ENCODE peak calls at places on chromosomes 5 and 9, in seven cellular contexts. B is brain microvascular endothelial cell, P is tibial artery, A is cardiac muscle cell, Z is pancreas, Q is breast epithelium, X is heart right ventricle. D is an unnamed sample. For H3K27me3, the result is how much of the 10 kb centered on the place peaks cover.

GRCh38 chr9:32672478-32672877 is 37.0 kb upstream of the TAF1L start:
- DNase-seq in P (no peak), B (peak), Z (no peak), X (no peak), Q (no peak), A (no peak), D (no peak)

GRCh38 chr5:127634007-127634406 is 14.9 kb upstream of the CTXN3 start:
- DNase-seq in X (no peak), Z (no peak), B (no peak), Q (no peak), A (no peak), P (no peak), D (no peak)

GRCh38 chr9:88852794-88853193 is 138.5 kb upstream of the S1PR3 start:
- DNase-seq in A (no peak), Z (no peak), P (no peak), B (peak), X (peak), Q (no peak), D (no peak)

GRCh38 chr5:111478266-111478665 is 34.1 kb downstream of the STARD4 start:
- DNase-seq in X (no peak), Z (no peak), P (no peak), A (no peak), Q (no peak), B (no peak), D (no peak)

GRCh38 chr9:136750526-136750925 is 2.2 kb upstream of the LCN6 start:
- DNase-seq in X (no peak), B (no peak), Z (no peak), Q (no peak), A (no peak), P (no peak), D (no peak)

GRCh38 chr5:100577506-100577905 is 42.3 kb downstream of the FAM174A start:
- DNase-seq in Q (no peak), Z (no peak), A (no peak), B (no peak), X (no peak), P (no peak), D (no peak)

GRCh38 chr5:73908440-73908839 is 282.4 kb downstream of the ARHGEF28 start:
- DNase-seq in P (no peak), A (no peak), B (no peak), X (no peak), Z (no peak), Q (no peak), D (no peak)

GRCh38 chr9:86410281-86410680 is 56.1 kb upstream of the TUT7 start:
- DNase-seq in P (no peak), Z (no peak), A (no peak), B (no peak), Q (no peak), X (no peak), D (no peak)

GRCh38 chr5:53877243-53877642 is 316.8 kb downstream of the NDUFS4 start:
- DNase-seq in A (no peak), Q (no peak), B (peak), X (no peak), P (no peak), Z (peak), D (no peak)

GRCh38 chr9:122370869-122371467 is at the start of gene PTGS1:
- DNase-seq in P (peak), B (no peak), X (peak), A (peak), Z (no peak), Q (no peak), D (no peak)

GRCh38 chr5:123429993-123430392 is 6.8 kb upstream of the CEP120 start:
- DNase-seq in Q (no peak), A (no peak), B (peak), X (no peak), P (peak), Z (no peak), D (no peak)

GRCh38 chr9:33167949-33168535 is 906 bp upstream of the B4GALT1 start:
- DNase-seq in Q (no peak), P (no peak), A (peak), B (no peak), Z (no peak), X (no peak), D (no peak)

GRCh38 chr9:76962732-76963131 is 56.7 kb upstream of the FOXB2 start:
- DNase-seq in A (peak), Z (no peak), B (no peak), P (no peak), X (no peak), Q (no peak), D (no peak)

GRCh38 chr9:96858018-96858573 is 3.8 kb upstream of the ZNF782 start:
- DNase-seq in B (peak), A (peak), P (no peak), Z (no peak), Q (no peak), X (no peak), D (no peak)

GRCh38 chr5:122845253-122846050 is at the start of gene SNX24:
- DNase-seq in Q (peak), Z (peak), P (peak), A (peak), B (peak), X (peak), D (peak)

GRCh38 chr9:128411373-128412119 is 9.1 kb upstream of the CERCAM start:
- DNase-seq in B (no peak), P (no peak), X (no peak), Q (no peak), A (no peak), Z (no peak), D (no peak)
- H3K27me3 ChIP-seq in B (under half), P (half or more), X (under half), Q (under half), A (half or more), Z (under half), D (under half)

DNA sequence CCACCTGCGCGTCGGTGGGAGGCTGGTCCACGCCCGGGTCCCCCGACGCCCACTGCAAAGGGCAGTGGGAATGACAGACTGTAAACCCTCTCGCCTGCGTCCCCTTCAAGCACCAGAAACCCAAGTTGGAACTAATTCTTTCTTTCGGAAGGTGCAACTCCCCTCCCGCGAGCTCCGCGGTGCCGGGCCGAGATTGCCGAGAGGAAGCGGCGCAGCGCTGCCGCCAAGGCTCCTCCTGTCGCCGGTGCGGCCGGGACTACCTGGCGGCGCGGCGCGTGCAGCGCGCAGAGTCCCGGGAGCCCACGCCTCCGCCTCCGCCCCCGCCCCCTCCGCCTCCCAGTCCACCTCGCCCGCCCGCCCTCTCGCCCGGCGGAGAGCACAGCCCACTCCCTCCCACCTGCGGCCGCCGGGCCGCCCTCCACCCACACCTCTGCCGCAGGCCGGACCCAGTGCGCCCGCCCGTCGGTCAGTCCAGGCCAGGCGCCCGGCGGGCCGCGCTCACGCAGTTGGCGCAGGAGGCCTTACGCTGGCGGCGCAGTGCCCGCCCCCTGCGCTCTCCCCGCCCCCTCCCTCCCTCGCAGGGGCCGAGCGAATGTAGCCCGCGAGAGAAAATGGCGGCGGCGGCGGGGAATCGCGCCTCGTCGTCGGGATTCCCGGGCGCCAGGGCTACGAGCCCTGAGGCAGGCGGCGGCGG is at the start of gene MAP3K1:
- DNase-seq in X (peak), P (peak), Z (peak), B (peak), Q (peak), A (peak), D (peak)
- TF ChIP-seq CTCF in X (no peak), P (no peak), Z (no peak), B (peak), Q (no peak), A (no peak), D (peak)

GRCh38 chr9:114156658-114157421 is 1.5 kb downstream of the COL27A1 start:
- DNase-seq in A (peak), P (peak), Q (peak), X (peak), Z (peak), B (peak), D (no peak)

GRCh38 chr9:114156311-114156657 is 947 bp downstream of the COL27A1 start:
- DNase-seq in P (peak), A (peak), B (no peak), Z (no peak), Q (peak), X (no peak), D (no peak)

GRCh38 chr9:114159562-114160145 is 4.3 kb downstream of the COL27A1 start:
- DNase-seq in B (no peak), Q (no peak), Z (no peak), X (no peak), P (no peak), A (no peak), D (no peak)

GRCh38 chr9:114157516-114158176 is 2.3 kb downstream of the COL27A1 start:
- DNase-seq in A (no peak), Q (no peak), Z (no peak), X (no peak), B (peak), P (no peak), D (no peak)

GRCh38 chr9:114158482-114159130 is 3.3 kb downstream of the COL27A1 start:
- DNase-seq in P (no peak), B (no peak), Q (no peak), X (no peak), Z (no peak), A (no peak), D (no peak)
- H3K27me3 ChIP-seq in P (under half), B (under half), Q (under half), X (under half), Z (under half), A (under half), D (under half)

GRCh38 chr9:6910032-6910431 is 152.3 kb downstream of the KDM4C start:
- DNase-seq in Q (no peak), B (no peak), Z (no peak), X (no peak), P (no peak), A (no peak), D (no peak)
- TF ChIP-seq CTCF in Q (no peak), B (peak), Z (no peak), X (peak), P (peak), A (peak), D (no peak)

GRCh38 chr5:50965621-50966362 is 299.4 kb downstream of the PARP8 start:
- DNase-seq in X (no peak), B (no peak), P (no peak), Q (no peak), A (no peak), Z (no peak), D (no peak)

GRCh38 chr5:50966986-50967385 is 300.5 kb downstream of the PARP8 start:
- DNase-seq in A (no peak), B (no peak), P (no peak), Q (no peak), Z (no peak), X (no peak), D (no peak)

GRCh38 chr5:50967388-50968039 is 301.1 kb downstream of the PARP8 start:
- DNase-seq in A (peak), Z (no peak), Q (no peak), X (no peak), P (no peak), B (no peak), D (no peak)

GRCh38 chr5:50962934-50963646 is 296.7 kb downstream of the PARP8 start:
- DNase-seq in P (peak), Q (peak), X (peak), B (peak), Z (peak), A (peak), D (no peak)

DNA sequence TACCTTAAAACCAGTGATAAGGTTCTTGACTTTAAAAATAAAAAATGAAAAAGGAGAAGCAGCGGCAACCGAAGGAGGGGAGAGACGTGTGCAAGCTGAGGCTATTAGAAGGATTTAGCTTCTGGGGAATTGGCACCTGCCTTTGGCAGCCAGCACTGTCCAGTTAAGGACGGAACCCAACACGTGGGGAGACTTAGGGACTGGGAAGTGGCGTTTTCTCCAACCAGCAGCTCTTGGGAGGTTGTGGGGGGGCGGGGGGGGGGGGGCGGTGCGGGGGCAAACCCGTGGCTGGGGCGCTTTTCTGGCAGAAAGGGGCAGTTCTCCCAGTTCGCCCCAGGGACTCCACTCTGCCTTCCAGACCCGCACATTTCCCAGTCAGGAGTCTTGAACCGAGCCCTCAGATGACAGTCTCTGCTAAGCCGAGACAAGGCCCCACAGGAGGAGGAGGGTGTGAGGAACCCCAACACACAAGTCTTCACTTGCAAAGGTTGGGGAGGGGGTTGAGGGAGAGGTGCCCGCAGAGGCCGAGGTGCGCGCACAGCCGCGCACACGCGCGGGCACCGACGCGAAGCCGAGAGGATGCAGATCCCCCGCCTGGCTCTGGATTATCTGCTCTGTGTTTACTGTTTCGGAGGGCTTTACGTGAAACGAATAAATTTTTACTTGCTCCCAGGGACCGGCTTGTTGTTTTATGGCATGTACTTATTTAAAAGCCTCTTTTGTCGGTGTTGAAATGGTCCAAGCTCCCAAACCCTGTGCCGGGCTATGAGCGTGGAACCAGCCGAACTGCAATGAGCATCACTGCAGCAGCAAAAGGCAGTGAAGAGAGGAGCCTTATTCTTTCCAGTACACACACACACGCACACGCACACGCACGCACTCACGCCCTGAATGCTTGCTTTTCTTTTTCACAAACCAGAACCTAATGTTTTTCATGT is 297.5 kb downstream of the PARP8 start:
- DNase-seq in B (no peak), A (peak), P (no peak), X (no peak), Z (no peak), Q (no peak), D (no peak)
- H3K27me3 ChIP-seq in B (half or more), A (half or more), P (half or more), X (half or more), Z (under half), Q (under half), D (half or more)

GRCh38 chr5:177025139-177025538 is 2.6 kb downstream of the ZNF346 start:
- DNase-seq in Z (no peak), B (no peak), A (no peak), Q (no peak), P (no peak), X (no peak), D (no peak)

GRCh38 chr5:177024559-177024958 is 2.1 kb downstream of the ZNF346 start:
- DNase-seq in B (no peak), Q (no peak), Z (no peak), P (no peak), A (no peak), X (no peak), D (no peak)

GRCh38 chr5:177020033-177020432 is 2.5 kb upstream of the ZNF346 start:
- DNase-seq in A (no peak), Q (no peak), X (no peak), P (no peak), B (no peak), Z (no peak), D (no peak)

GRCh38 chr5:177023247-177023703 is 779 bp downstream of the ZNF346 start:
- DNase-seq in P (no peak), X (no peak), Z (no peak), A (peak), B (no peak), Q (no peak), D (no peak)

GRCh38 chr5:177022386-177023246 is at the start of gene ZNF346:
- DNase-seq in P (peak), Z (peak), Q (peak), A (peak), B (peak), X (peak), D (peak)
- TF ChIP-seq CTCF in P (peak), Z (peak), Q (peak), A (peak), B (peak), X (peak), D (peak)

GRCh38 chr5:168195110-168195509 is 96.3 kb upstream of the WWC1 start:
- DNase-seq in B (no peak), Z (no peak), A (no peak), X (no peak), Q (no peak), P (no peak), D (no peak)

GRCh38 chr5:168198359-168198758 is 93.1 kb upstream of the WWC1 start:
- DNase-seq in A (no peak), B (no peak), X (no peak), Q (no peak), Z (no peak), P (no peak), D (no peak)

GRCh38 chr5:168188182-168188581 is 103.3 kb upstream of the WWC1 start:
- DNase-seq in X (no peak), Q (no peak), Z (no peak), A (no peak), B (no peak), P (no peak), D (no peak)

GRCh38 chr5:168192120-168192519 is 99.3 kb upstream of the WWC1 start:
- DNase-seq in Q (no peak), P (no peak), B (no peak), X (no peak), A (no peak), Z (no peak), D (no peak)

GRCh38 chr5:168193518-168194240 is 97.8 kb upstream of the WWC1 start:
- DNase-seq in Q (no peak), X (no peak), P (no peak), Z (no peak), A (no peak), B (no peak), D (no peak)
- H3K27me3 ChIP-seq in Q (under half), X (under half), P (under half), Z (under half), A (under half), B (under half), D (under half)

D was measured in esophagus squamous epithelium.